ENCODE peak calls at places on chromosome 17, in nine cellular contexts. One of them, this sample, is unnamed.

GRCh38 chr17:17692353-17693252 is 11.3 kb downstream of the RAI1 start:
- DNase-seq in esophagus squamous epithelium: no peak
- DNase-seq in nephron progenitor cell: no peak
- DNase-seq in lower leg skin: no peak
- DNase-seq in GM12878: no peak
- DNase-seq in ascending aorta: no peak
- DNase-seq in adrenal gland: peak
- DNase-seq in Calu3: no peak
- DNase-seq in thoracic aorta: no peak
- DNase-seq in this sample: no peak

GRCh38 chr17:72515291-72516065 is 394.7 kb downstream of the SOX9 start:
- DNase-seq in GM12878: peak
- DNase-seq in adrenal gland: no peak
- DNase-seq in thoracic aorta: no peak
- DNase-seq in lower leg skin: no peak
- DNase-seq in esophagus squamous epithelium: no peak
- DNase-seq in Calu3: no peak
- DNase-seq in ascending aorta: no peak
- DNase-seq in nephron progenitor cell: no peak
- DNase-seq in this sample: no peak

GRCh38 chr17:4161179-4161559 is 18.2 kb downstream of the CYB5D2 start:
- DNase-seq in adrenal gland: peak
- DNase-seq in nephron progenitor cell: no peak
- DNase-seq in lower leg skin: no peak
- DNase-seq in Calu3: peak
- DNase-seq in ascending aorta: peak
- DNase-seq in GM12878: no peak
- DNase-seq in thoracic aorta: peak
- DNase-seq in esophagus squamous epithelium: no peak
- DNase-seq in this sample: no peak

GRCh38 chr17:32875904-32876413 is 965 bp downstream of the MYO1D start:
- DNase-seq in adrenal gland: no peak
- DNase-seq in thoracic aorta: no peak
- DNase-seq in GM12878: no peak
- DNase-seq in nephron progenitor cell: no peak
- DNase-seq in Calu3: no peak
- DNase-seq in ascending aorta: no peak
- DNase-seq in esophagus squamous epithelium: no peak
- DNase-seq in lower leg skin: no peak
- DNase-seq in this sample: no peak

GRCh38 chr17:78568051-78568450 is 9.1 kb downstream of the DNAH17 start:
- DNase-seq in ascending aorta: no peak
- DNase-seq in Calu3: no peak
- DNase-seq in nephron progenitor cell: no peak
- DNase-seq in thoracic aorta: no peak
- DNase-seq in GM12878: no peak
- DNase-seq in lower leg skin: no peak
- DNase-seq in adrenal gland: no peak
- DNase-seq in esophagus squamous epithelium: no peak
- DNase-seq in this sample: no peak

GRCh38 chr17:35898283-35899070 is 18.3 kb upstream of the CCL5 start:
- DNase-seq in GM12878: no peak
- DNase-seq in Calu3: peak
- DNase-seq in esophagus squamous epithelium: no peak
- DNase-seq in ascending aorta: no peak
- DNase-seq in nephron progenitor cell: no peak
- DNase-seq in adrenal gland: peak
- DNase-seq in lower leg skin: no peak
- DNase-seq in thoracic aorta: no peak
- DNase-seq in this sample: no peak

GRCh38 chr17:59842901-59843652 is 49.7 kb downstream of the TUBD1 start:
- DNase-seq in lower leg skin: peak
- DNase-seq in thoracic aorta: no peak
- DNase-seq in esophagus squamous epithelium: no peak
- DNase-seq in GM12878: peak
- DNase-seq in nephron progenitor cell: no peak
- DNase-seq in Calu3: peak
- DNase-seq in ascending aorta: no peak
- DNase-seq in adrenal gland: peak
- DNase-seq in this sample: no peak

GRCh38 chr17:32774286-32775084 is 102.4 kb downstream of the MYO1D start:
- DNase-seq in nephron progenitor cell: no peak
- DNase-seq in lower leg skin: no peak
- DNase-seq in esophagus squamous epithelium: no peak
- DNase-seq in ascending aorta: no peak
- DNase-seq in adrenal gland: no peak
- DNase-seq in Calu3: no peak
- DNase-seq in thoracic aorta: no peak
- DNase-seq in GM12878: no peak
- DNase-seq in this sample: no peak

GRCh38 chr17:1179635-1180433 is at the start of gene ABR:
- DNase-seq in Calu3: no peak
- DNase-seq in lower leg skin: peak
- DNase-seq in ascending aorta: no peak
- DNase-seq in thoracic aorta: no peak
- DNase-seq in nephron progenitor cell: peak
- DNase-seq in adrenal gland: peak
- DNase-seq in GM12878: no peak
- DNase-seq in esophagus squamous epithelium: no peak
- DNase-seq in this sample: peak

GRCh38 chr17:52035336-52035915 is 123.1 kb downstream of the CA10 start:
- DNase-seq in nephron progenitor cell: no peak
- DNase-seq in lower leg skin: no peak
- DNase-seq in Calu3: no peak
- DNase-seq in thoracic aorta: no peak
- DNase-seq in GM12878: no peak
- DNase-seq in adrenal gland: no peak
- DNase-seq in esophagus squamous epithelium: no peak
- DNase-seq in ascending aorta: no peak
- DNase-seq in this sample: no peak

GRCh38 chr17:80529104-80529903 is 15.3 kb upstream of the RPTOR start:
- DNase-seq in adrenal gland: no peak
- DNase-seq in esophagus squamous epithelium: no peak
- DNase-seq in ascending aorta: no peak
- DNase-seq in GM12878: no peak
- DNase-seq in Calu3: no peak
- DNase-seq in thoracic aorta: no peak
- DNase-seq in nephron progenitor cell: no peak
- DNase-seq in lower leg skin: no peak
- DNase-seq in this sample: no peak

GRCh38 chr17:1592751-1593629 is 30.4 kb upstream of the PITPNA start:
- DNase-seq in lower leg skin: no peak
- DNase-seq in nephron progenitor cell: no peak
- DNase-seq in GM12878: peak
- DNase-seq in esophagus squamous epithelium: no peak
- DNase-seq in thoracic aorta: no peak
- DNase-seq in Calu3: no peak
- DNase-seq in ascending aorta: no peak
- DNase-seq in adrenal gland: no peak
- DNase-seq in this sample: no peak

GRCh38 chr17:45368661-45369060 is 51.8 kb upstream of the MAP3K14 start:
- DNase-seq in esophagus squamous epithelium: no peak
- DNase-seq in nephron progenitor cell: no peak
- DNase-seq in adrenal gland: no peak
- DNase-seq in GM12878: no peak
- DNase-seq in thoracic aorta: no peak
- DNase-seq in Calu3: no peak
- DNase-seq in lower leg skin: no peak
- DNase-seq in ascending aorta: no peak
- DNase-seq in this sample: no peak

GRCh38 chr17:69828087-69828486 is 246.9 kb upstream of the KCNJ16 start:
- DNase-seq in esophagus squamous epithelium: no peak
- DNase-seq in nephron progenitor cell: no peak
- DNase-seq in adrenal gland: peak
- DNase-seq in lower leg skin: no peak
- DNase-seq in thoracic aorta: no peak
- DNase-seq in GM12878: no peak
- DNase-seq in Calu3: no peak
- DNase-seq in ascending aorta: no peak
- DNase-seq in this sample: no peak

DNA sequence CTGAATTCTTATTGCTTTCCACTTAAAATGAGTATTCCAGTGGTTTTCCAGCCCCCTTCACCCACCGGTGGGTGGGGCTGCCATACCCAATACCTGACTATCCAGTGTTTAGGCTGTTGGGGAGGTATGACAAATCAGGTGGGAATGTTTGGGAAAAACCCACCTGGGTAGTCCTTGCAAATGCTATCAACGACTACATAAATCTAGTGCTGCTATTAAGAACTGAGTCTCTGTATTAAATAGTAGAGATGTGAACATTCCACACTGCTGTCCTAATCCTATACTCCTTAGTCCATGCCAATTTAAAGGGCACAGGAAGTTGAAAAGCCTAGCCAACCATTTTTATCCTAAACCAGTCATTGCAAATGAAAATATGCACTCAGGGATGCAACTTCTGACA is 126.6 kb downstream of the AXIN2 start:
- DNase-seq in esophagus squamous epithelium: no peak
- DNase-seq in Calu3: no peak
- DNase-seq in adrenal gland: no peak
- DNase-seq in lower leg skin: no peak
- DNase-seq in ascending aorta: no peak
- DNase-seq in nephron progenitor cell: no peak
- DNase-seq in GM12878: no peak
- DNase-seq in thoracic aorta: no peak
- DNase-seq in this sample: no peak
- TF ChIP-seq CTCF in esophagus squamous epithelium: no peak
- TF ChIP-seq CTCF in Calu3: no peak
- TF ChIP-seq CTCF in adrenal gland: no peak
- TF ChIP-seq CTCF in lower leg skin: no peak
- TF ChIP-seq CTCF in ascending aorta: no peak
- TF ChIP-seq CTCF in nephron progenitor cell: no peak
- TF ChIP-seq CTCF in GM12878: no peak
- TF ChIP-seq CTCF in thoracic aorta: no peak
- TF ChIP-seq CTCF in this sample: no peak

GRCh38 chr17:48262982-48263586 is 155.5 kb downstream of the SNX11 start:
- DNase-seq in thoracic aorta: no peak
- DNase-seq in esophagus squamous epithelium: no peak
- DNase-seq in ascending aorta: no peak
- DNase-seq in Calu3: no peak
- DNase-seq in adrenal gland: no peak
- DNase-seq in GM12878: no peak
- DNase-seq in lower leg skin: no peak
- DNase-seq in nephron progenitor cell: no peak
- DNase-seq in this sample: no peak

GRCh38 chr17:48258317-48258716 is 150.8 kb downstream of the SNX11 start:
- DNase-seq in nephron progenitor cell: no peak
- DNase-seq in Calu3: no peak
- DNase-seq in esophagus squamous epithelium: no peak
- DNase-seq in ascending aorta: no peak
- DNase-seq in thoracic aorta: no peak
- DNase-seq in lower leg skin: no peak
- DNase-seq in GM12878: no peak
- DNase-seq in adrenal gland: no peak
- DNase-seq in this sample: no peak

GRCh38 chr17:48259710-48260291 is 152.2 kb downstream of the SNX11 start:
- DNase-seq in lower leg skin: no peak
- DNase-seq in Calu3: peak
- DNase-seq in ascending aorta: no peak
- DNase-seq in thoracic aorta: no peak
- DNase-seq in GM12878: no peak
- DNase-seq in adrenal gland: no peak
- DNase-seq in nephron progenitor cell: no peak
- DNase-seq in esophagus squamous epithelium: no peak
- DNase-seq in this sample: no peak

DNA sequence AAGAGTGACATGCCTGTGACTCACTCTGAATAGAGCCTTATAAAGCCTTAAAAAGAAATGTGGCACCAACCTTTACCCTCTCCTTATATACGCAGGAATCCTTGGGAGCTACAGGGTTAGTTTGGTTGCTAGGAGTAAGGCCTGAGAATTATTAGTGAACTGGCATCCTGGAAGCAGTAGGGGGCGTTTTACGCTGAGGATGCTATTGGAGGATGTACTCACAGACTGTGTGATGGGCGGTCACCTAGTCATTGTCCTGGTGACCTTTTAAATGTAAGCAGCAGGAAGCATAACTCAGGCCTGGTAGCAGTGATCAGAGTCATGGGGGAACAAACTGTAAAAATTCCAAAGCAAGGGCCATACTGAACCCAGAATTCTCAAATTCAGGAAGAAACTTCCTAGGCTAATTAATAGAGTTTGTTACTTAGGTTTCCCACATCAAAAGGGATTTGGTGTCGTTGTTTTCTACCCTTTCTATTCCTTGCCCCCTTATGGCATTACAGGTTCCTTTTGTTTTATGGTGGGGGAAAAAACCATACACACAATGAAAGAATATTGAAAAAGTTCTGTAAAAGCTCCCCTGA is 153.8 kb downstream of the SNX11 start:
- DNase-seq in Calu3: peak
- DNase-seq in GM12878: no peak
- DNase-seq in esophagus squamous epithelium: no peak
- DNase-seq in thoracic aorta: no peak
- DNase-seq in adrenal gland: no peak
- DNase-seq in lower leg skin: no peak
- DNase-seq in nephron progenitor cell: peak
- DNase-seq in ascending aorta: no peak
- DNase-seq in this sample: no peak
- TF ChIP-seq CTCF in Calu3: peak
- TF ChIP-seq CTCF in GM12878: peak
- TF ChIP-seq CTCF in esophagus squamous epithelium: no peak
- TF ChIP-seq CTCF in thoracic aorta: no peak
- TF ChIP-seq CTCF in adrenal gland: no peak
- TF ChIP-seq CTCF in lower leg skin: no peak
- TF ChIP-seq CTCF in nephron progenitor cell: peak
- TF ChIP-seq CTCF in ascending aorta: no peak
- TF ChIP-seq CTCF in this sample: peak

DNA sequence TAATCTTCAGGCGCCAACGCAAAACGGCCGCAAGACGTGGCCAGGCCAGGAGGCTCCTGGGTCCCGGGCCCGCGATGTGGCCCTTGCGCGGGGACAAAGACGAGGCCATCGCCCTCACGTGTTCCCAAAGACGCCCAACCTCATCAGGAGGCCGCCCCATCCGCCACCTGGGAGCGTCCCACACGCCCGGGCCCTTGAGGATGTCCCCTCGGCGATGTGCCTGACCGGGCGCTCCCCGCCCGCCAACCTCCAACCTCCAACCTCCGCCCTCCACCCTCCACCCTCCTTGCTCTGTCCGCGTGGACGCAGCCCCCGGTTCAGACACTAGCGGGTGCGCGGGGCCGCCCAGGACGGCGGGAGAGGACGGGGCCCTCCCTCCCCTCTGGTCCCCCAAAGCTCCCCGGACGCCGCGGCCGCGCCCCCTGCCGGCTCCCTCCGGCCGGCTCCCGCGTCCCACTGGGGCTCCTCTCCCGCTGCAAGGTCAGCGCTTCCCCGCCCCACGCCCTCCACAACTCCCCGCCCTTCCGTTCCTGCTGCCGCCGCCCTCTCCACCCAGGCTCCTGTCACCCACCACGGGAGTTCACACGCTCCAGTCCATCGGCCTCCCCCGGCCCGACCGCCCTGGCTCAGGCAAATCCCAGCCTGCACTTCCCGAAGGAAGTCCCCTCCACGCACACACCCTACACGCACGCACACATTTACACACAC is 250.8 kb upstream of the RPL38 start:
- DNase-seq in adrenal gland: no peak
- DNase-seq in ascending aorta: no peak
- DNase-seq in esophagus squamous epithelium: no peak
- DNase-seq in thoracic aorta: no peak
- DNase-seq in lower leg skin: peak
- DNase-seq in nephron progenitor cell: peak
- DNase-seq in Calu3: peak
- DNase-seq in GM12878: no peak
- DNase-seq in this sample: peak
- TF ChIP-seq CTCF in adrenal gland: peak
- TF ChIP-seq CTCF in ascending aorta: peak
- TF ChIP-seq CTCF in esophagus squamous epithelium: peak
- TF ChIP-seq CTCF in thoracic aorta: peak
- TF ChIP-seq CTCF in lower leg skin: no peak
- TF ChIP-seq CTCF in nephron progenitor cell: peak
- TF ChIP-seq CTCF in Calu3: no peak
- TF ChIP-seq CTCF in GM12878: no peak
- TF ChIP-seq CTCF in this sample: peak

GRCh38 chr17:58277107-58277506 is 3.6 kb downstream of the MPO start:
- DNase-seq in adrenal gland: no peak
- DNase-seq in nephron progenitor cell: no peak
- DNase-seq in esophagus squamous epithelium: no peak
- DNase-seq in Calu3: no peak
- DNase-seq in lower leg skin: no peak
- DNase-seq in GM12878: no peak
- DNase-seq in ascending aorta: no peak
- DNase-seq in thoracic aorta: no peak
- DNase-seq in this sample: no peak
- TF ChIP-seq CTCF in adrenal gland: peak
- TF ChIP-seq CTCF in nephron progenitor cell: peak
- TF ChIP-seq CTCF in esophagus squamous epithelium: no peak
- TF ChIP-seq CTCF in Calu3: peak
- TF ChIP-seq CTCF in lower leg skin: no peak
- TF ChIP-seq CTCF in GM12878: peak
- TF ChIP-seq CTCF in ascending aorta: no peak
- TF ChIP-seq CTCF in thoracic aorta: no peak
- TF ChIP-seq CTCF in this sample: peak

This sample was measured in progenitor cell of endocrine pancreas.